ENCODE peak calls at places on chromosomes 6 and 20, in nine cellular contexts. X is CD4-positive, alpha-beta T cell; V is hepatocyte; L is gastrocnemius medialis; U is HL-60; F is right atrium auricular region; D is RWPE1; O is lower lobe of right lung; I is mammary epithelial cell. Y is an unnamed sample.

GRCh38 chr20:21702553-21703467 is 2.7 kb upstream of the PAX1 start:
- DNase-seq in D (peak), U (no peak), I (peak), X (no peak), O (no peak), L (no peak), V (peak), F (no peak), Y (no peak)

GRCh38 chr6:436308-437041 is 44.9 kb downstream of the IRF4 start:
- DNase-seq in D (no peak), F (peak), I (no peak), V (no peak), L (no peak), U (no peak), X (no peak), O (no peak), Y (no peak)

GRCh38 chr6:4364711-4365110 is 229.3 kb upstream of the ECI2 start:
- DNase-seq in U (no peak), F (no peak), I (no peak), X (no peak), O (no peak), L (no peak), V (no peak), D (no peak), Y (no peak)

GRCh38 chr6:165729307-165729936 is 66.4 kb upstream of the PDE10A start:
- DNase-seq in L (no peak), O (no peak), V (no peak), F (no peak), I (peak), D (peak), U (peak), X (no peak), Y (no peak)

GRCh38 chr6:109690373-109690739 is 646 bp downstream of the AK9 start:
- DNase-seq in X (peak), V (peak), U (no peak), I (no peak), O (peak), F (no peak), D (no peak), L (peak), Y (no peak)

GRCh38 chr6:12327391-12327790 is 37.2 kb downstream of the EDN1 start:
- DNase-seq in U (no peak), V (no peak), D (peak), O (no peak), L (no peak), X (no peak), I (peak), F (no peak), Y (no peak)

GRCh38 chr6:118788702-118789101 is 105.2 kb upstream of the ASF1A start:
- DNase-seq in D (no peak), V (no peak), L (no peak), I (no peak), O (no peak), X (no peak), F (peak), U (no peak), Y (no peak)

GRCh38 chr6:24719125-24719931 is at the start of gene C6orf62:
- DNase-seq in X (peak), F (no peak), U (no peak), D (peak), V (peak), I (peak), L (no peak), O (peak), Y (no peak)

GRCh38 chr20:53926428-53927028 is 143.9 kb downstream of the BCAS1 start:
- DNase-seq in O (no peak), X (no peak), F (peak), U (peak), L (no peak), I (peak), D (peak), V (peak), Y (no peak)

GRCh38 chr6:132733814-132734213 is 20.0 kb upstream of the VNN1 start:
- DNase-seq in U (no peak), X (no peak), L (no peak), V (no peak), F (no peak), D (no peak), O (no peak), I (no peak), Y (no peak)

GRCh38 chr6:47116616-47117015 is 74.5 kb upstream of the ADGRF1 start:
- DNase-seq in X (no peak), V (peak), F (no peak), L (no peak), O (no peak), I (peak), D (no peak), U (no peak), Y (no peak)

GRCh38 chr6:47379328-47379727 is 69.6 kb upstream of the TNFRSF21 start:
- DNase-seq in D (no peak), O (no peak), V (no peak), F (no peak), I (no peak), U (no peak), L (no peak), X (no peak), Y (no peak)

GRCh38 chr6:27865952-27866369 is 46.2 kb downstream of the OR2B2 start:
- DNase-seq in F (no peak), I (peak), D (no peak), O (no peak), U (no peak), L (no peak), X (peak), V (peak), Y (no peak)

GRCh38 chr20:21353236-21353635 is 44.1 kb downstream of the NKX2-4 start:
- DNase-seq in X (no peak), D (peak), V (no peak), I (peak), F (no peak), L (no peak), O (no peak), U (no peak), Y (no peak)

GRCh38 chr6:169224185-169224695 is 29.4 kb downstream of the THBS2 start:
- DNase-seq in I (peak), X (no peak), U (no peak), O (no peak), L (no peak), F (peak), D (peak), V (no peak), Y (peak)

GRCh38 chr6:4647414-4648365 is 128.5 kb upstream of the CDYL start:
- DNase-seq in V (peak), U (peak), F (peak), D (peak), I (peak), L (peak), X (no peak), O (peak), Y (peak)

GRCh38 chr6:16727996-16728395 is 33.3 kb downstream of the ATXN1 start:
- DNase-seq in L (no peak), D (no peak), U (peak), O (peak), F (no peak), V (no peak), X (no peak), I (no peak), Y (no peak)

GRCh38 chr6:148850936-148851335 is 104.1 kb downstream of the UST start:
- DNase-seq in X (no peak), D (no peak), I (no peak), U (no peak), V (no peak), F (no peak), O (no peak), L (no peak), Y (no peak)

GRCh38 chr6:78947962-78948361 is 80.6 kb downstream of the IRAK1BP1 start:
- DNase-seq in X (no peak), F (no peak), U (no peak), D (no peak), I (no peak), L (no peak), O (no peak), V (no peak), Y (no peak)

GRCh38 chr6:160388922-160389321 is 40.7 kb downstream of the SLC22A3 start:
- DNase-seq in V (no peak), F (no peak), I (peak), U (no peak), O (no peak), X (no peak), D (peak), L (no peak), Y (no peak)

GRCh38 chr6:24520929-24521546 is 26.3 kb downstream of the ALDH5A1 start:
- DNase-seq in O (peak), U (no peak), X (peak), L (peak), F (no peak), D (peak), V (peak), I (peak), Y (no peak)

GRCh38 chr6:35960192-35960591 is 39.3 kb upstream of the SRPK1 start:
- DNase-seq in X (no peak), O (no peak), I (no peak), V (no peak), U (no peak), D (no peak), F (no peak), L (no peak), Y (no peak)

GRCh38 chr6:109793793-109794192 is 102.7 kb downstream of the FIG4 start:
- DNase-seq in X (no peak), L (no peak), O (no peak), U (no peak), D (peak), F (peak), I (peak), V (peak), Y (no peak)

GRCh38 chr20:10573273-10573950 is 100.4 kb downstream of the JAG1 start:
- DNase-seq in L (no peak), O (no peak), U (no peak), V (no peak), F (no peak), X (no peak), I (no peak), D (no peak), Y (no peak)

GRCh38 chr6:80179691-80180090 is 73.2 kb downstream of the BCKDHB start:
- DNase-seq in I (no peak), O (no peak), L (no peak), X (no peak), V (no peak), F (no peak), D (no peak), U (no peak), Y (no peak)

GRCh38 chr20:63210011-63210605 is 5.8 kb downstream of the YTHDF1 start:
- DNase-seq in U (no peak), I (peak), O (no peak), V (no peak), X (no peak), L (no peak), F (no peak), D (peak), Y (no peak)

GRCh38 chr20:51104960-51105460 is 82.1 kb upstream of the KCNG1 start:
- DNase-seq in D (no peak), X (no peak), I (no peak), O (no peak), V (no peak), F (no peak), U (no peak), L (no peak), Y (no peak)

GRCh38 chr6:11632795-11633511 is 95.4 kb downstream of the TMEM170B start:
- DNase-seq in L (no peak), I (peak), V (peak), O (no peak), D (no peak), F (no peak), U (no peak), X (no peak), Y (no peak)

GRCh38 chr20:10219452-10219791 is 792 bp downstream of the SNAP25 start:
- DNase-seq in F (peak), X (peak), D (peak), O (peak), V (peak), U (peak), I (peak), L (no peak), Y (peak)

GRCh38 chr20:44745560-44746366 is at the start of gene KCNK15:
- DNase-seq in V (peak), I (peak), X (peak), U (peak), F (peak), L (no peak), D (no peak), O (no peak), Y (no peak)

GRCh38 chr20:46695888-46696287 is 6.6 kb upstream of the TP53RK start:
- DNase-seq in F (no peak), L (no peak), D (no peak), V (peak), I (peak), O (no peak), U (no peak), X (no peak), Y (no peak)

GRCh38 chr6:132669690-132670291 is 10.8 kb upstream of the TAAR1 start:
- DNase-seq in L (no peak), X (no peak), O (no peak), F (no peak), V (peak), U (peak), I (peak), D (peak), Y (no peak)

GRCh38 chr6:159151266-159151855 is 17.8 kb upstream of the FNDC1 start:
- DNase-seq in I (peak), X (peak), L (no peak), D (peak), V (peak), F (peak), O (no peak), U (peak), Y (no peak)

GRCh38 chr20:24682496-24683090 is 213.2 kb downstream of the SYNDIG1 start:
- DNase-seq in X (no peak), D (no peak), L (no peak), V (no peak), U (no peak), F (no peak), I (no peak), O (no peak), Y (no peak)

GRCh38 chr6:163579880-163580295 is 165.4 kb downstream of the QKI start:
- DNase-seq in F (no peak), U (no peak), D (no peak), L (peak), X (no peak), I (peak), V (no peak), O (no peak), Y (no peak)
- TF ChIP-seq CTCF in F (peak), U (no peak), D (peak), L (no peak), X (no peak), I (peak), V (no peak), O (no peak), Y (no peak)

GRCh38 chr6:44527961-44528644 is 140.6 kb downstream of the CDC5L start:
- DNase-seq in O (no peak), L (no peak), I (no peak), X (no peak), D (no peak), V (no peak), U (no peak), F (no peak), Y (peak)

GRCh38 chr6:44527191-44527960 is 139.9 kb downstream of the CDC5L start:
- DNase-seq in D (no peak), X (no peak), F (no peak), O (no peak), U (peak), V (no peak), I (no peak), L (no peak), Y (peak)

GRCh38 chr6:44530209-44530909 is 142.9 kb downstream of the CDC5L start:
- DNase-seq in F (no peak), V (no peak), I (no peak), D (no peak), U (no peak), L (no peak), O (no peak), X (no peak), Y (peak)

GRCh38 chr6:44529506-44529905 is 142.0 kb downstream of the CDC5L start:
- DNase-seq in O (no peak), F (no peak), I (no peak), U (no peak), D (no peak), V (no peak), X (no peak), L (no peak), Y (peak)

GRCh38 chr6:44528716-44529115 is 141.2 kb downstream of the CDC5L start:
- DNase-seq in L (no peak), D (no peak), V (no peak), U (no peak), O (no peak), I (no peak), F (no peak), X (no peak), Y (peak)
- H3K27ac ChIP-seq in L (no peak), D (no peak), V (no peak), U (no peak), O (no peak), I (no peak), F (no peak), X (no peak), Y (no peak)

GRCh38 chr6:134339216-134339615 is 21.3 kb upstream of the SGK1 start:
- DNase-seq in V (no peak), X (no peak), D (no peak), I (no peak), L (no peak), O (no peak), F (no peak), U (no peak), Y (no peak)
- TF ChIP-seq CTCF in V (no peak), X (no peak), D (no peak), I (no peak), L (no peak), O (no peak), F (no peak), U (no peak), Y (no peak)

GRCh38 chr6:152300517-152300916 is 336.6 kb downstream of the SYNE1 start:
- DNase-seq in F (no peak), L (no peak), O (no peak), D (no peak), X (no peak), V (no peak), U (no peak), I (no peak), Y (no peak)
- H3K27ac ChIP-seq in F (peak), L (no peak), O (no peak), D (no peak), X (no peak), V (peak), U (no peak), I (no peak), Y (peak)

GRCh38 chr6:168070804-168071203 is 8.2 kb downstream of the FRMD1 start:
- DNase-seq in D (no peak), L (no peak), O (no peak), F (no peak), I (no peak), V (no peak), U (no peak), X (no peak), Y (no peak)

GRCh38 chr6:168073937-168074730 is 4.9 kb downstream of the FRMD1 start:
- DNase-seq in F (no peak), O (no peak), D (no peak), V (no peak), X (no peak), L (no peak), I (no peak), U (no peak), Y (no peak)

GRCh38 chr6:168072266-168072665 is 6.7 kb downstream of the FRMD1 start:
- DNase-seq in L (no peak), O (no peak), I (no peak), D (no peak), U (no peak), F (no peak), V (no peak), X (no peak), Y (no peak)

GRCh38 chr6:168072730-168073129 is 6.3 kb downstream of the FRMD1 start:
- DNase-seq in X (no peak), L (no peak), O (no peak), U (no peak), V (no peak), D (no peak), F (no peak), I (no peak), Y (no peak)

GRCh38 chr6:168071620-168072019 is 7.4 kb downstream of the FRMD1 start:
- DNase-seq in V (no peak), L (no peak), D (peak), X (no peak), O (no peak), U (no peak), F (no peak), I (no peak), Y (no peak)
- TF ChIP-seq CTCF in V (no peak), L (no peak), D (no peak), X (no peak), O (no peak), U (no peak), F (no peak), I (no peak), Y (no peak)

GRCh38 chr6:9236443-9236842 is 801.1 kb upstream of the SLC35B3 start:
- DNase-seq in X (no peak), F (no peak), D (no peak), I (no peak), O (no peak), V (no peak), U (no peak), L (no peak), Y (no peak)

GRCh38 chr6:9240861-9241260 is 805.5 kb upstream of the SLC35B3 start:
- DNase-seq in L (no peak), F (no peak), U (no peak), V (no peak), X (no peak), D (no peak), O (no peak), I (no peak), Y (no peak)
- H3K27ac ChIP-seq in L (no peak), F (no peak), U (no peak), V (no peak), X (no peak), D (no peak), O (no peak), I (no peak), Y (no peak)

GRCh38 chr6:29884261-29884660 is 56.6 kb downstream of the HLA-G start:
- DNase-seq in D (no peak), F (no peak), U (no peak), V (no peak), O (no peak), I (no peak), X (no peak), L (no peak), Y (no peak)
- TF ChIP-seq CTCF in D (no peak), F (no peak), U (no peak), V (no peak), O (no peak), I (no peak), X (no peak), L (no peak), Y (no peak)